ENCODE peak calls at places on chromosomes 6 and 20, in seven cellular contexts. One of them, this sample, is unnamed.

GRCh38 chr6:36838896-36839818 is at the start of gene CPNE5:
- DNase-seq in H1: no peak
- DNase-seq in K562: no peak
- DNase-seq in HCT116: no peak
- DNase-seq in GM12878: no peak
- DNase-seq in HepG2: no peak
- DNase-seq in SK-N-SH: peak; percentile 82
- DNase-seq in this sample: no peak

GRCh38 chr20:24106155-24106800 is 117.7 kb upstream of the GGTLC1 start:
- DNase-seq in GM12878: no peak
- DNase-seq in K562: no peak
- DNase-seq in HepG2: no peak
- DNase-seq in SK-N-SH: no peak
- DNase-seq in H1: no peak
- DNase-seq in HCT116: no peak
- DNase-seq in this sample: no peak

GRCh38 chr6:168939041-168939440 is 314.6 kb downstream of the THBS2 start:
- DNase-seq in K562: no peak
- DNase-seq in GM12878: no peak
- DNase-seq in SK-N-SH: no peak
- DNase-seq in HepG2: no peak
- DNase-seq in H1: no peak
- DNase-seq in HCT116: no peak
- DNase-seq in this sample: no peak

GRCh38 chr6:153096792-153097191 is 34.3 kb downstream of the RGS17 start:
- DNase-seq in K562: no peak
- DNase-seq in HCT116: no peak
- DNase-seq in HepG2: no peak
- DNase-seq in GM12878: no peak
- DNase-seq in H1: no peak
- DNase-seq in SK-N-SH: no peak
- DNase-seq in this sample: no peak

GRCh38 chr6:33589723-33590530 is 9.9 kb upstream of the BAK1 start:
- DNase-seq in H1: no peak
- DNase-seq in GM12878: peak; percentile 37
- DNase-seq in K562: peak; percentile 84
- DNase-seq in HepG2: peak; percentile 97
- DNase-seq in SK-N-SH: peak; percentile 84
- DNase-seq in HCT116: peak; percentile 87
- DNase-seq in this sample: peak; percentile 48

GRCh38 chr6:165308926-165309731 is at the start of gene C6orf118:
- DNase-seq in HCT116: no peak
- DNase-seq in SK-N-SH: peak; percentile 84
- DNase-seq in H1: peak; percentile 73
- DNase-seq in HepG2: no peak
- DNase-seq in GM12878: no peak
- DNase-seq in K562: no peak
- DNase-seq in this sample: peak; percentile 29

GRCh38 chr20:47315339-47315662 is 41.2 kb downstream of the ZMYND8 start:
- DNase-seq in GM12878: no peak
- DNase-seq in HCT116: no peak
- DNase-seq in SK-N-SH: no peak
- DNase-seq in K562: no peak
- DNase-seq in HepG2: no peak
- DNase-seq in H1: no peak
- DNase-seq in this sample: no peak

GRCh38 chr6:13741358-13741757 is 29.7 kb upstream of the RANBP9 start:
- DNase-seq in K562: no peak
- DNase-seq in SK-N-SH: no peak
- DNase-seq in H1: no peak
- DNase-seq in HCT116: no peak
- DNase-seq in GM12878: no peak
- DNase-seq in HepG2: no peak
- DNase-seq in this sample: no peak

GRCh38 chr6:75611702-75612375 is 10.2 kb downstream of the SENP6 start:
- DNase-seq in K562: no peak
- DNase-seq in H1: no peak
- DNase-seq in HCT116: no peak
- DNase-seq in GM12878: no peak
- DNase-seq in SK-N-SH: no peak
- DNase-seq in HepG2: no peak
- DNase-seq in this sample: no peak

GRCh38 chr6:116010400-116011095 is 50.1 kb downstream of the FRK start:
- DNase-seq in SK-N-SH: peak; percentile 40
- DNase-seq in HepG2: peak; percentile 75
- DNase-seq in HCT116: peak; percentile 67
- DNase-seq in H1: peak; percentile 17
- DNase-seq in GM12878: no peak
- DNase-seq in K562: peak; percentile 35
- DNase-seq in this sample: peak; percentile 71

GRCh38 chr6:165488624-165489295 is 174.3 kb downstream of the PDE10A start:
- DNase-seq in K562: no peak
- DNase-seq in H1: no peak
- DNase-seq in SK-N-SH: no peak
- DNase-seq in HepG2: no peak
- DNase-seq in GM12878: no peak
- DNase-seq in HCT116: no peak
- DNase-seq in this sample: no peak

GRCh38 chr20:41248371-41249024 is 69.0 kb downstream of the ZHX3 start:
- DNase-seq in GM12878: no peak
- DNase-seq in H1: no peak
- DNase-seq in HCT116: no peak
- DNase-seq in HepG2: no peak
- DNase-seq in K562: no peak
- DNase-seq in SK-N-SH: no peak
- DNase-seq in this sample: no peak

GRCh38 chr6:53795702-53796450 is 1.1 kb downstream of the LRRC1 start:
- DNase-seq in SK-N-SH: peak; percentile 30
- DNase-seq in GM12878: no peak
- DNase-seq in HepG2: peak; percentile 29
- DNase-seq in H1: no peak
- DNase-seq in K562: no peak
- DNase-seq in HCT116: no peak
- DNase-seq in this sample: peak; percentile 40

GRCh38 chr6:154448448-154449096 is 61.9 kb downstream of the CNKSR3 start:
- DNase-seq in HepG2: no peak
- DNase-seq in HCT116: no peak
- DNase-seq in K562: no peak
- DNase-seq in SK-N-SH: peak; percentile 78
- DNase-seq in H1: no peak
- DNase-seq in GM12878: no peak
- DNase-seq in this sample: peak; percentile 9

GRCh38 chr6:114650891-114651290 is 308.1 kb upstream of the HS3ST5 start:
- DNase-seq in HCT116: no peak
- DNase-seq in H1: no peak
- DNase-seq in GM12878: no peak
- DNase-seq in K562: no peak
- DNase-seq in HepG2: no peak
- DNase-seq in SK-N-SH: no peak
- DNase-seq in this sample: no peak

GRCh38 chr20:8757146-8757545 is 311.7 kb upstream of the PLCB4 start:
- DNase-seq in K562: no peak
- DNase-seq in SK-N-SH: no peak
- DNase-seq in H1: no peak
- DNase-seq in GM12878: no peak
- DNase-seq in HCT116: no peak
- DNase-seq in HepG2: no peak
- DNase-seq in this sample: no peak

GRCh38 chr6:83192456-83192855 is 609 bp downstream of the PGM3 start:
- DNase-seq in HCT116: no peak
- DNase-seq in GM12878: no peak
- DNase-seq in K562: no peak
- DNase-seq in HepG2: no peak
- DNase-seq in SK-N-SH: no peak
- DNase-seq in H1: no peak
- DNase-seq in this sample: no peak

GRCh38 chr6:150981095-150981494 is 115.6 kb downstream of the MTHFD1L start:
- DNase-seq in H1: no peak
- DNase-seq in GM12878: peak; percentile 81
- DNase-seq in K562: no peak
- DNase-seq in HepG2: no peak
- DNase-seq in SK-N-SH: no peak
- DNase-seq in HCT116: no peak
- DNase-seq in this sample: no peak

DNA sequence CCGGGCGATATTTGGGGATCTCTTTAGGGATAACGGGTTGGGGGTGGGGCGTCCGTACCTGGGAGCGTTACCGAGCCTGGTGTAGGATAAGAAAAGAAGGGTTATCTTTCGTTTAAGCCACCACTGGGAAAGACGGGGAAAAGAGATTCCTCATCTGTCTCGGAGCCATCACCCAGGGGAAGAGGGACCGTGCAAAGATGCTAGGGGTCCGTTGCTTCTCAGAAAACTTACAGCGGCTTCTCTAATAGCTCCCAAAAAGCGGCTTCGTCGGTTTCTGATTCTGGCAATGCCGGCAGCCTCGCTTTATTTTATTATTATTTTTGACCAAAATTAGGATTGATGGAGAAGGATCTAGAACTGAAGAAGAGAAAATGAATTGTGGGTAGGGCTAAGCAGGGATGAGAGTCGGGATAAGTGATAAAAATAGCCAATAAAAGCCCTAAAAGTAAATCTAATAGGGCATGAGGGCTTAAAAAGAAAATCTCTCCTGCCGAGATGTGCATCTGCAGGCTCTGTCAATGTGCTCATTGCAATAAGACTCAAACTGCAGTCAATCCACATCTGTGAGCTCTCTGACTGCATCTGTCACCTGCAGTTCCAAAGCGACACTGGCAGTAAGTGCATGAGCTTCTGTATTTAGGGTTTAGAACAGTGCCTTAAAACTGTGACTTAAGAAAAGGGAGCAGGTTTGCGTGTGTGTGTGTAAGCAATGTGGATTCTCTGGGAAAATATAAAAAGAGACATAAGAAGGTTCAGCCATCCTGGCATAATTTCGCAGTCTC is 801 bp downstream of the TBPL1 start:
- DNase-seq in HCT116: no peak
- DNase-seq in K562: no peak
- DNase-seq in HepG2: no peak
- DNase-seq in H1: no peak
- DNase-seq in GM12878: no peak
- DNase-seq in SK-N-SH: peak; percentile 22
- DNase-seq in this sample: no peak
- TF ChIP-seq JUND in HCT116: no peak
- TF ChIP-seq JUND in K562: no peak
- TF ChIP-seq JUND in HepG2: no peak
- TF ChIP-seq JUND in H1: no peak
- TF ChIP-seq JUND in GM12878: no peak
- TF ChIP-seq JUND in SK-N-SH: no peak
- TF ChIP-seq JUND in this sample: no peak

GRCh38 chr6:30556714-30556963 is 350 bp upstream of the GNL1 start:
- DNase-seq in SK-N-SH: no peak
- DNase-seq in GM12878: no peak
- DNase-seq in H1: peak; percentile 73
- DNase-seq in HepG2: no peak
- DNase-seq in K562: no peak
- DNase-seq in HCT116: peak; percentile 91
- DNase-seq in this sample: no peak
- TF ChIP-seq JUND in SK-N-SH: no peak
- TF ChIP-seq JUND in GM12878: no peak
- TF ChIP-seq JUND in H1: no peak
- TF ChIP-seq JUND in HepG2: no peak
- TF ChIP-seq JUND in K562: peak; percentile 10
- TF ChIP-seq JUND in HCT116: no peak
- TF ChIP-seq JUND in this sample: no peak

GRCh38 chr20:32208499-32209154 is 947 bp downstream of the POFUT1 start:
- DNase-seq in GM12878: no peak
- DNase-seq in HCT116: no peak
- DNase-seq in HepG2: no peak
- DNase-seq in H1: no peak
- DNase-seq in K562: no peak
- DNase-seq in SK-N-SH: no peak
- DNase-seq in this sample: no peak
- TF ChIP-seq JUND in GM12878: no peak
- TF ChIP-seq JUND in HCT116: no peak
- TF ChIP-seq JUND in HepG2: no peak
- TF ChIP-seq JUND in H1: no peak
- TF ChIP-seq JUND in K562: no peak
- TF ChIP-seq JUND in SK-N-SH: no peak
- TF ChIP-seq JUND in this sample: no peak

DNA sequence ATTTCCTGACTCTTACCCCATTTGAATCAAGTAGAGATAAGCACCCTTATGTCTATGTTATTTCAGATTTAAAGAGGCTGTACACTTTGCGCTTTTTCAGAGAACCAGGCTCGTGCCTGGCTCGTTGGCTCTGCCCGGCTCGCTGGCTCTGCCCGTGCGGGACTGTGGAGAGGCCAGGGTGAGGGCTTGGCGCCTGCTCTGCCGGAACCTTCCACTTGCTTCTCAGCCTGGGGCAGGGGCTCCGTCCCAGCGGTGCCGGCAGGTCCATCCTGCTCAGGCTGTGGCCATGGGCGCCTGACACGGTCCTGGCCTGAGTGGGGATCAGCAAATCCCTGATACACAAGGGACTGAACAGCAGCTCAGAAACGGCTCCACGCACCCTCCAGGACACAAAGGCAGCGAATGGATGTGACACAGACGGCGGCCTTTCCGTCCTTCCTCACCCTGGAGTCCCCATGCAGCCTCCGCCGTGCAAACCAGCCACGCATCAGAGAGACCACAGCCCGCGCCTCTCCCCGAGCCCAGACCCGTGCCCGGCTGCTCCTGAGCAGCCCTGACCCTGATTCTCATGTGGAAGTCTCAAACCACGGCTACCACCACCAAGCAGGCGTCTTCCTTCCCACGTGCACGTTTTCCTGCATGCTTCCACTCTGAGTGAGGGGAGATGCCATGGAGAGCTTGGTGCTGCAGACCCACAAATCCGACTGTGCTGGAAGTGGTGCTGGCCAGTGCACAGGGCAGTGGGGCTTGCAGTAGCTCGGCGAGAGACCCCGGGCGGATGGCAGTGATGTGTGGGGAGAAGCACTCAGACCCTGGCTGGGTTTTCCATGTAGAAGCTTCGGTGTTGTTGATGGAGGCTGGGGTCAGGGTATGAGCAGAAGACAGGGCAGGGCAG is 233.9 kb downstream of the ERMARD start:
- DNase-seq in HCT116: no peak
- DNase-seq in SK-N-SH: no peak
- DNase-seq in GM12878: no peak
- DNase-seq in HepG2: no peak
- DNase-seq in H1: no peak
- DNase-seq in K562: no peak
- DNase-seq in this sample: no peak
- TF ChIP-seq JUND in HCT116: no peak
- TF ChIP-seq JUND in SK-N-SH: no peak
- TF ChIP-seq JUND in GM12878: no peak
- TF ChIP-seq JUND in HepG2: no peak
- TF ChIP-seq JUND in H1: no peak
- TF ChIP-seq JUND in K562: no peak
- TF ChIP-seq JUND in this sample: no peak

This sample was measured in T47D.